ENCODE peak calls at places on chromosome 1, in five cellular contexts. One of them, this sample, is unnamed. For H3K9me3, the result is how much of the 10 kb centered on the place peaks cover.

GRCh38 chr1:56418047-56418680 is 161.2 kb downstream of the PLPP3 start:
- DNase-seq in right lobe of liver: no peak
- DNase-seq in left ventricle myocardium inferior: no peak
- DNase-seq in psoas muscle: no peak
- DNase-seq in tibial artery: no peak
- DNase-seq in this sample: no peak

GRCh38 chr1:94907161-94907560 is 19.7 kb downstream of the CNN3 start:
- DNase-seq in left ventricle myocardium inferior: no peak
- DNase-seq in right lobe of liver: no peak
- DNase-seq in psoas muscle: no peak
- DNase-seq in tibial artery: no peak
- DNase-seq in this sample: no peak

GRCh38 chr1:61436016-61436415 is 288.9 kb downstream of the TM2D1 start:
- DNase-seq in right lobe of liver: no peak
- DNase-seq in tibial artery: no peak
- DNase-seq in left ventricle myocardium inferior: no peak
- DNase-seq in psoas muscle: no peak
- DNase-seq in this sample: no peak

GRCh38 chr1:40313958-40314720 is 2.9 kb downstream of the COL9A2 start:
- DNase-seq in psoas muscle: no peak
- DNase-seq in right lobe of liver: no peak
- DNase-seq in left ventricle myocardium inferior: no peak
- DNase-seq in tibial artery: no peak
- DNase-seq in this sample: no peak

GRCh38 chr1:92929461-92929860 is 31.8 kb downstream of the DIPK1A start:
- DNase-seq in psoas muscle: no peak
- DNase-seq in tibial artery: no peak
- DNase-seq in left ventricle myocardium inferior: no peak
- DNase-seq in right lobe of liver: no peak
- DNase-seq in this sample: no peak

GRCh38 chr1:175319112-175319911 is 126.7 kb upstream of the KIAA0040 start:
- DNase-seq in left ventricle myocardium inferior: peak
- DNase-seq in psoas muscle: peak
- DNase-seq in tibial artery: peak
- DNase-seq in right lobe of liver: peak
- DNase-seq in this sample: peak

GRCh38 chr1:11384170-11384554 is 94.8 kb upstream of the DISP3 start:
- DNase-seq in psoas muscle: no peak
- DNase-seq in left ventricle myocardium inferior: no peak
- DNase-seq in tibial artery: no peak
- DNase-seq in right lobe of liver: no peak
- DNase-seq in this sample: no peak

GRCh38 chr1:10033359-10033845 is 644 bp downstream of the UBE4B start:
- DNase-seq in right lobe of liver: peak
- DNase-seq in tibial artery: no peak
- DNase-seq in left ventricle myocardium inferior: no peak
- DNase-seq in psoas muscle: peak
- DNase-seq in this sample: no peak

GRCh38 chr1:201226859-201227488 is 36.4 kb downstream of the IGFN1 start:
- DNase-seq in left ventricle myocardium inferior: no peak
- DNase-seq in right lobe of liver: peak
- DNase-seq in psoas muscle: no peak
- DNase-seq in tibial artery: peak
- DNase-seq in this sample: peak

GRCh38 chr1:39453603-39454002 is 37.8 kb upstream of the BMP8A start:
- DNase-seq in psoas muscle: peak
- DNase-seq in left ventricle myocardium inferior: peak
- DNase-seq in tibial artery: peak
- DNase-seq in right lobe of liver: peak
- DNase-seq in this sample: no peak

GRCh38 chr1:93597697-93598096 is 83.9 kb downstream of the BCAR3 start:
- DNase-seq in left ventricle myocardium inferior: peak
- DNase-seq in right lobe of liver: no peak
- DNase-seq in psoas muscle: peak
- DNase-seq in tibial artery: no peak
- DNase-seq in this sample: no peak

GRCh38 chr1:22712502-22713271 is 2.0 kb downstream of the EPHB2 start:
- DNase-seq in tibial artery: no peak
- DNase-seq in left ventricle myocardium inferior: no peak
- DNase-seq in psoas muscle: no peak
- DNase-seq in right lobe of liver: no peak
- DNase-seq in this sample: no peak

GRCh38 chr1:10673305-10673704 is 123.1 kb downstream of the CASZ1 start:
- DNase-seq in psoas muscle: no peak
- DNase-seq in tibial artery: no peak
- DNase-seq in right lobe of liver: no peak
- DNase-seq in left ventricle myocardium inferior: no peak
- DNase-seq in this sample: no peak

GRCh38 chr1:99457381-99458165 is 188.3 kb upstream of the PALMD start:
- DNase-seq in left ventricle myocardium inferior: no peak
- DNase-seq in tibial artery: no peak
- DNase-seq in right lobe of liver: no peak
- DNase-seq in psoas muscle: no peak
- DNase-seq in this sample: no peak

GRCh38 chr1:78622548-78622947 is 2.3 kb downstream of the IFI44L start:
- DNase-seq in tibial artery: no peak
- DNase-seq in left ventricle myocardium inferior: no peak
- DNase-seq in right lobe of liver: no peak
- DNase-seq in psoas muscle: no peak
- DNase-seq in this sample: no peak

GRCh38 chr1:21338568-21339401 is 48.5 kb upstream of the ECE1 start:
- DNase-seq in left ventricle myocardium inferior: peak
- DNase-seq in tibial artery: peak
- DNase-seq in psoas muscle: peak
- DNase-seq in right lobe of liver: peak
- DNase-seq in this sample: no peak

GRCh38 chr1:241660424-241660972 is 8.4 kb downstream of the WDR64 start:
- DNase-seq in tibial artery: no peak
- DNase-seq in right lobe of liver: no peak
- DNase-seq in psoas muscle: no peak
- DNase-seq in left ventricle myocardium inferior: no peak
- DNase-seq in this sample: no peak

GRCh38 chr1:17948594-17948993 is 159.0 kb upstream of the IGSF21 start:
- DNase-seq in left ventricle myocardium inferior: no peak
- DNase-seq in tibial artery: no peak
- DNase-seq in right lobe of liver: no peak
- DNase-seq in psoas muscle: no peak
- DNase-seq in this sample: no peak

GRCh38 chr1:89781494-89782126 is 39.2 kb upstream of the LRRC8D start:
- DNase-seq in right lobe of liver: no peak
- DNase-seq in tibial artery: no peak
- DNase-seq in psoas muscle: no peak
- DNase-seq in left ventricle myocardium inferior: no peak
- DNase-seq in this sample: no peak

GRCh38 chr1:10651377-10651776 is 145.1 kb downstream of the CASZ1 start:
- DNase-seq in left ventricle myocardium inferior: no peak
- DNase-seq in right lobe of liver: no peak
- DNase-seq in psoas muscle: no peak
- DNase-seq in tibial artery: no peak
- DNase-seq in this sample: no peak

GRCh38 chr1:19113362-19114092 is 96.5 kb downstream of the UBR4 start:
- DNase-seq in left ventricle myocardium inferior: no peak
- DNase-seq in psoas muscle: no peak
- DNase-seq in right lobe of liver: no peak
- DNase-seq in tibial artery: no peak
- DNase-seq in this sample: no peak

GRCh38 chr1:62142550-62142949 is 52.1 kb upstream of the L1TD1 start:
- DNase-seq in left ventricle myocardium inferior: no peak
- DNase-seq in tibial artery: no peak
- DNase-seq in psoas muscle: no peak
- DNase-seq in right lobe of liver: no peak
- DNase-seq in this sample: no peak

GRCh38 chr1:29180497-29181412 is 945 bp downstream of the SRSF4 start:
- DNase-seq in left ventricle myocardium inferior: no peak
- DNase-seq in right lobe of liver: peak
- DNase-seq in tibial artery: no peak
- DNase-seq in psoas muscle: no peak
- DNase-seq in this sample: no peak

GRCh38 chr1:75765697-75766355 is 20.2 kb upstream of the RABGGTB start:
- DNase-seq in left ventricle myocardium inferior: no peak
- DNase-seq in psoas muscle: no peak
- DNase-seq in tibial artery: no peak
- DNase-seq in right lobe of liver: no peak
- DNase-seq in this sample: no peak

GRCh38 chr1:244603498-244603897 is 49.4 kb upstream of the DESI2 start:
- DNase-seq in tibial artery: no peak
- DNase-seq in right lobe of liver: no peak
- DNase-seq in psoas muscle: no peak
- DNase-seq in left ventricle myocardium inferior: no peak
- DNase-seq in this sample: no peak

GRCh38 chr1:51270751-51271150 is 34.7 kb downstream of the RNF11 start:
- DNase-seq in psoas muscle: no peak
- DNase-seq in tibial artery: no peak
- DNase-seq in right lobe of liver: no peak
- DNase-seq in left ventricle myocardium inferior: no peak
- DNase-seq in this sample: no peak

GRCh38 chr1:65310078-65310587 is 790 bp downstream of the DNAJC6 start:
- DNase-seq in tibial artery: no peak
- DNase-seq in left ventricle myocardium inferior: peak
- DNase-seq in right lobe of liver: no peak
- DNase-seq in psoas muscle: no peak
- DNase-seq in this sample: no peak

GRCh38 chr1:65308781-65309316 is 494 bp upstream of the DNAJC6 start:
- DNase-seq in right lobe of liver: no peak
- DNase-seq in left ventricle myocardium inferior: no peak
- DNase-seq in psoas muscle: no peak
- DNase-seq in tibial artery: no peak
- DNase-seq in this sample: no peak

GRCh38 chr1:65309317-65310077 is at the start of gene DNAJC6:
- DNase-seq in tibial artery: peak
- DNase-seq in psoas muscle: peak
- DNase-seq in right lobe of liver: peak
- DNase-seq in left ventricle myocardium inferior: peak
- DNase-seq in this sample: peak
- H3K4me3 ChIP-seq in tibial artery: peak
- H3K4me3 ChIP-seq in psoas muscle: peak
- H3K4me3 ChIP-seq in right lobe of liver: no peak
- H3K4me3 ChIP-seq in left ventricle myocardium inferior: peak
- H3K4me3 ChIP-seq in this sample: peak

DNA sequence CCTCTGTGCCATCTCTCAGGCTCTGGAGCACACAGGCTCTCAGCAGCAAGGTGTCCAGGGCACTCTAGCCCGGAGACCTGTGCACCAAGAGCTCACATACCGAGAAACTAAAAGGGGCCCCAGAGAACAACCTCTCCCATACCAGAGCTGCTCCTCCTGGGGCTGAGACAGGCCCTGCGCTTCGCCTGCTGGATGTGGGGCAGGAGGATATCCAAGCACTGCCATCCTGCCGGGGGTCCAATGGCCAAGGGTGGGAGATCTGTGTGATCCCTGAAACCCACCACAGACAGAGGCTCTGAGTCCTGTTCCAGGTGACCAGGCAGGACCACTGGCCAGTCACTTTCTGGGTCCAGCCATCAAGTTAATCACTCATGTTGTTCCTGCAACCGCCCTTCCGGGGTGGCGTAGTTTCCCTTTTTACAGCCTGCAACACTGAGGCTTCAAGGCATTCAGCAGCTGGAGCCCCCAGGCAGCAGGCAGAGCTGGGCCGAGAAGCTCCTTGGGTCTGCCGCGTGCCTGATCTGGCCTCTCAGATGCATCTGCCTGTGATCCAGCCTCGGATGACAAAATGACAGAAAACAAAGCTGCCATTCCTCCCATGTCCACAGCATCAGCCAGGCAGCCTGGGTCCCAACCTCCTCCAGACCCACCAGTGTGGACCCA is 36.7 kb upstream of the ACTRT2 start:
- DNase-seq in tibial artery: peak
- DNase-seq in right lobe of liver: peak
- DNase-seq in psoas muscle: peak
- DNase-seq in left ventricle myocardium inferior: peak
- DNase-seq in this sample: peak
- H3K9me3 ChIP-seq in tibial artery: under half
- H3K9me3 ChIP-seq in right lobe of liver: under half
- H3K9me3 ChIP-seq in psoas muscle: under half
- H3K9me3 ChIP-seq in left ventricle myocardium inferior: under half
- H3K9me3 ChIP-seq in this sample: under half

GRCh38 chr1:243483084-243483845 is 227.4 kb downstream of the SDCCAG8 start:
- DNase-seq in tibial artery: no peak
- DNase-seq in right lobe of liver: peak
- DNase-seq in left ventricle myocardium inferior: no peak
- DNase-seq in psoas muscle: no peak
- DNase-seq in this sample: no peak
- TF ChIP-seq CTCF in tibial artery: no peak
- TF ChIP-seq CTCF in right lobe of liver: peak
- TF ChIP-seq CTCF in left ventricle myocardium inferior: peak
- TF ChIP-seq CTCF in psoas muscle: no peak
- TF ChIP-seq CTCF in this sample: no peak

DNA sequence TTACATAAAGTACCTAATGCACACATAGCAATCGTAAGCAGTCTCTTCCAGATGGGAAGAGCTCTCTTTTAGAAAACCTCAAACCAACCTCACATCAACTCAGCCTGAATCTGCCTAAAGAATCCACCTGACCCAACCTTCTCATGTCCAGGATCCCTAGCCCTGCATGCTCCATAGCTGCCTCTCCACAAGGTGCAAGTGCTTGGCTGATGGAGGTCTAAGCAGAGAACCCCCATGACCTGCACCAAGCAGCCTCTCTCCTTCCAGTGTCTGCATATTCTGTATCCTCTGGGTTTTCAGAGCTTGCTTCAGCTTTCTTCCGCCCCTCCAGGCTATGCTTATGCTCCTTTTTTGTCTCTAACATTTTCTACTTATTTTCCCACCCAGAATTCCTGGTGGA is 2.5 kb downstream of the LY9 start:
- DNase-seq in psoas muscle: no peak
- DNase-seq in tibial artery: no peak
- DNase-seq in left ventricle myocardium inferior: no peak
- DNase-seq in right lobe of liver: no peak
- DNase-seq in this sample: no peak
- H3K4me3 ChIP-seq in psoas muscle: no peak
- H3K4me3 ChIP-seq in tibial artery: no peak
- H3K4me3 ChIP-seq in left ventricle myocardium inferior: no peak
- H3K4me3 ChIP-seq in right lobe of liver: no peak
- H3K4me3 ChIP-seq in this sample: no peak